ENCODE peak calls at places on chromosomes 13 and 19, in eight cellular contexts. K is fibroblast of lung; Z is NCI-H510A; R is heart left ventricle; Q is GF-D8; N is nephron progenitor cell; V is stimulated activated CD4-positive, alpha-beta T cell treated with anti-CD3 and anti-CD28 coated beads, TNF-alpha, amount 100 ng/mL, for 48 hours; E is SHP77. Y is an unnamed sample.

GRCh38 chr13:75384881-75385707 is 96.9 kb downstream of the TBC1D4 start:
- DNase-seq in R (no peak), V (no peak), E (peak), Q (no peak), K (no peak), N (no peak), Z (no peak), Y (no peak)

GRCh38 chr13:90591927-90592268 is 755.6 kb upstream of the MIR17HG start:
- DNase-seq in V (no peak), R (no peak), E (no peak), Q (no peak), K (no peak), Z (no peak), N (no peak), Y (no peak)

GRCh38 chr19:6551607-6552450 is 21.0 kb downstream of the TNFSF9 start:
- DNase-seq in N (peak), V (peak), R (no peak), Q (no peak), K (no peak), E (peak), Z (no peak), Y (peak)

GRCh38 chr13:95494082-95494681 is 58.3 kb upstream of the CLDN10 start:
- DNase-seq in R (no peak), N (peak), V (no peak), E (peak), Q (peak), Z (peak), K (peak), Y (no peak)

GRCh38 chr19:861756-862528 is 2.5 kb downstream of the CFD start:
- DNase-seq in Z (no peak), K (peak), V (peak), N (peak), R (peak), E (peak), Q (peak), Y (peak)

GRCh38 chr19:46745030-46745429 is 827 bp upstream of the FKRP start:
- DNase-seq in R (no peak), Z (no peak), Q (no peak), N (no peak), K (no peak), V (no peak), E (no peak), Y (no peak)

GRCh38 chr13:110214637-110215036 is 92.3 kb downstream of the COL4A1 start:
- DNase-seq in Q (no peak), K (peak), E (no peak), R (no peak), Z (no peak), V (no peak), N (no peak), Y (no peak)

GRCh38 chr13:93535256-93535655 is 308.6 kb downstream of the GPC6 start:
- DNase-seq in E (no peak), Q (no peak), K (peak), N (no peak), V (no peak), Z (no peak), R (no peak), Y (no peak)

GRCh38 chr13:46721054-46721453 is 75.9 kb downstream of the ESD start:
- DNase-seq in R (no peak), Q (peak), Z (no peak), E (peak), V (peak), N (peak), K (peak), Y (peak)

GRCh38 chr19:18503337-18503970 is 18.4 kb downstream of the ELL start:
- DNase-seq in R (no peak), E (no peak), Q (peak), K (no peak), Z (no peak), V (no peak), N (no peak), Y (no peak)

GRCh38 chr13:73201601-73202000 is 142.8 kb downstream of the KLF5 start:
- DNase-seq in N (no peak), Q (no peak), Z (no peak), K (no peak), V (no peak), R (no peak), E (no peak), Y (no peak)

GRCh38 chr13:84823528-84823927 is 941.3 kb upstream of the SLITRK1 start:
- DNase-seq in V (no peak), K (no peak), E (no peak), Q (no peak), R (no peak), N (no peak), Z (no peak), Y (no peak)

GRCh38 chr13:36981156-36981743 is 17.9 kb downstream of the ALG5 start:
- DNase-seq in R (no peak), K (peak), E (peak), N (no peak), Q (no peak), Z (no peak), V (no peak), Y (no peak)

GRCh38 chr13:23292596-23292995 is 111.8 kb downstream of the SGCG start:
- DNase-seq in V (no peak), Q (no peak), Z (no peak), N (no peak), K (no peak), E (no peak), R (no peak), Y (no peak)